ENCODE peak calls at places on chromosome 14, in four cellular contexts. O is GM23248, A is body of pancreas, H is GM12865. F is an unnamed sample.
A peak's percentile ranks its signal among the peaks of the same experiment; 100 is the strongest.

GRCh38 chr14:36505193-36505815 is 14.7 kb downstream of the NKX2-1 start:
- DNase-seq in O (no peak), A (no peak), H (no peak), F (no peak)

GRCh38 chr14:106733771-106734170 is 1207.4 kb downstream of the TMEM121 start:
- DNase-seq in O (no peak), A (no peak), H (no peak), F (no peak)

GRCh38 chr14:71486274-71486673 is 446.0 kb upstream of the RGS6 start:
- DNase-seq in O (no peak), A (no peak), H (no peak), F (no peak)

GRCh38 chr14:63933110-63933509 is 80.3 kb downstream of the SYNE2 start:
- DNase-seq in O (no peak), A (no peak), H (peak; percentile 51), F (peak; percentile 63)

GRCh38 chr14:103721334-103722120 is 5.9 kb downstream of the ZFYVE21 start:
- DNase-seq in O (peak; percentile 84), A (no peak), H (no peak), F (no peak)

GRCh38 chr14:26332966-26333365 is 264.9 kb downstream of the NOVA1 start:
- DNase-seq in O (peak; percentile 51), A (no peak), H (no peak), F (no peak)

GRCh38 chr14:105384605-105385321 is 13.6 kb upstream of the TEX22 start:
- DNase-seq in O (no peak), A (no peak), H (no peak), F (no peak)

GRCh38 chr14:44352212-44352611 is 154.9 kb downstream of the FSCB start:
- DNase-seq in O (no peak), A (no peak), H (no peak), F (no peak)

GRCh38 chr14:63524537-63525155 is 18.5 kb downstream of the PPP2R5E start:
- DNase-seq in O (no peak), A (no peak), H (peak; percentile 88), F (peak; percentile 65)

GRCh38 chr14:68789798-68790655 is 2.8 kb downstream of the ZFP36L1 start:
- DNase-seq in O (peak; percentile 66), A (peak; percentile 59), H (no peak), F (peak; percentile 31)

GRCh38 chr14:63840981-63841380 is 11.8 kb upstream of the SYNE2 start:
- DNase-seq in O (no peak), A (no peak), H (no peak), F (peak; percentile 31)

GRCh38 chr14:87896393-87897380 is 96.3 kb downstream of the GALC start:
- DNase-seq in O (peak; percentile 75), A (peak; percentile 11), H (peak; percentile 52), F (peak; percentile 23)

GRCh38 chr14:24861083-24861630 is 188.8 kb downstream of the STXBP6 start:
- DNase-seq in O (peak; percentile 70), A (peak; percentile 41), H (no peak), F (peak; percentile 31)

GRCh38 chr14:104932676-104933631 is 8.3 kb downstream of the PLD4 start:
- DNase-seq in O (peak; percentile 91), A (peak; percentile 87), H (peak; percentile 74), F (peak; percentile 38)

GRCh38 chr14:88911811-88912210 is 87.4 kb downstream of the TTC8 start:
- DNase-seq in O (no peak), A (no peak), H (no peak), F (no peak)

GRCh38 chr14:87690076-87690661 is 302.8 kb downstream of the GALC start:
- DNase-seq in O (no peak), A (no peak), H (no peak), F (no peak)

GRCh38 chr14:24277606-24278321 is 6.4 kb upstream of the RABGGTA start:
- DNase-seq in O (no peak), A (no peak), H (no peak), F (no peak)

GRCh38 chr14:80315681-80316080 is 104.4 kb upstream of the DIO2 start:
- DNase-seq in O (peak; percentile 46), A (no peak), H (no peak), F (no peak)

GRCh38 chr14:90495357-90496276 is 98.8 kb downstream of the CALM1 start:
- DNase-seq in O (peak; percentile 75), A (peak; percentile 64), H (peak; percentile 61), F (peak; percentile 59)

GRCh38 chr14:47722929-47723693 is 47.7 kb upstream of the MDGA2 start:
- DNase-seq in O (no peak), A (no peak), H (no peak), F (no peak)

GRCh38 chr14:96212896-96213295 is 8.3 kb downstream of the BDKRB2 start:
- DNase-seq in O (no peak), A (no peak), H (no peak), F (no peak)

GRCh38 chr14:39680777-39681176 is 248.5 kb upstream of the FBXO33 start:
- DNase-seq in O (no peak), A (no peak), H (peak; percentile 67), F (no peak)

GRCh38 chr14:83991666-83992065 is 1538.3 kb upstream of the FLRT2 start:
- DNase-seq in O (no peak), A (no peak), H (no peak), F (no peak)

DNA sequence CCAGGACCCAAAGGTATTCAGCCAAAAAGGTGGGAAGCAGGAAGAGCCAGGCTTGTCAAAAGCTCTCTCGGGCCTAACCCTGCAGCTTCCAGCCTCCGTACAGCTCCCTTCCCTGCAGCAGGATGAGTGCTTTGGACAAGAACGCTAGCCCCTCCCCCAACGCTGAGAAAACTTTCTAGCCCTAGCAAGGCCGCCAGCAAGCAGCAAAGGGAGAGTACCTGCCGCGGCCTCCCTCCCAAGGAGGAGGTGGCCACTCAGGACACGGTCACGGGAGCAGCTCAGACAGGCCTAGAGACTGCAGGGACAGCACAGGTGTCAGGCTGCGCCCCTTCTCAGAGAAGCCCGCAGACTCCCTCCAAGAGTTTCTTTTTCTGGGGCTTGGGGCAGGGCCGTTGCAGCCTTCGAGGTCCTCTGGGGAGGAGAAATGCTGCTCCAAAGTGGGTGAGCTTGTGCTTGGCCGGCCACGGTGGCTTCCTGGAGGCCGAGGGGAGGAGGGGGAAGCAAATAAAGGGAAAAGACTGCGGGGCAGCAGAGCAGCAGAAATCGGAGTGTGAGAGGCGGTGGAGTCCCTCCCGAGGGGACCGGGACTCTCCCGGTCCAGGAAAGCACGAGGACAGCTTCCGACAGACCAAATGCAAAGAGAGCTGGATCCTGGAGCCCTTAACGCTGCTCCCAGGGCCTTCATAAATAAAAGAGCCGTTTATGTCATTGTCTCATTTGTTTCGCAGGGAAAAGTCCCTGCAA is 4.0 kb upstream of the PNMA1 start:
- DNase-seq in O (no peak), A (no peak), H (no peak), F (no peak)
- H3K4me3 ChIP-seq in O (no peak overlapping the region), A (no peak overlapping the region), H (no peak overlapping the region), F (no peak overlapping the region)

GRCh38 chr14:77307099-77307496 is 13.6 kb downstream of the POMT2 start:
- DNase-seq in O (peak; percentile 41), A (no peak), H (no peak), F (no peak)
- H3K4me3 ChIP-seq in O (peak overlapping the region; percentile 14), A (no peak overlapping the region), H (no peak overlapping the region), F (no peak overlapping the region)

GRCh38 chr14:75310295-75311059 is 31.8 kb downstream of the FOS start:
- DNase-seq in O (peak; percentile 84), A (peak; percentile 95), H (no peak), F (no peak)
- H3K4me3 ChIP-seq in O (peak overlapping the region; percentile 10), A (no peak overlapping the region), H (no peak overlapping the region), F (no peak overlapping the region)

GRCh38 chr14:73613419-73613963 is 1.2 kb downstream of the ACOT6 start:
- DNase-seq in O (no peak), A (no peak), H (no peak), F (no peak)
- H3K4me3 ChIP-seq in O (peak overlapping the region; percentile 72), A (no peak overlapping the region), H (no peak overlapping the region), F (no peak overlapping the region)

DNA sequence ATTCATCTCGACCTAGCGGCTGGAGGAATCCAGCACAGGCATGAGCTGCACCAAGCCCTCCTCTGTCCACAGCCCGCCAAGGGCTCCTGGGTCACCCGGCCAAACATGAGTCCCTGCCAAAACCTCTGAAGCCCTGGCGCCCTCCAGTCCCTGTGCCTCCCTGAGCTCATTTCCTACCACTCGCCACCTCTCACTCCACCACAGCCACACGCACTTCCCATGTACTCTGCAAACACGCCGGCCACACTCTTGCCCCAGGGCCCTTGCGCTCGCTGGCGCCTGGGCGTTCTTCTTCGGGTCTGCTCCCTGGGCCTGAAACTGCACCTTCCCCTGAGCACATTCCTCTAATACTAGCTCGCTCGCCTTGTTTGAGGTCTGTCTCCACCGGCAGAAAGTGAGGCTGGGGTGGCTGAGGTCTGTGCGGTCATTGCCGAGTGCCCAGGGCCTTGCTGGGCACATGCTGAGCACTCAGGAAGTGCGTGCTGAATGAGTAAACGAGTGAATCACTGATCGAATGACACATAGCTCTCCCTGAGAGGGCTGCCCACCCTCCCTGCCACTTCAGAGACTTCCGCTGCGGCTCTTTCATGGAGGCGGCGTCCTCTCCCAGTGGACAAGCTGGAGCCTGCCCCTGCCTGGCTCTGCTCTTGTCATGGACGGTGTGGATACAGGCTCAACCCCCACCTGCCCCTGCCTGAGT is 33.7 kb upstream of the DLK1 start:
- DNase-seq in O (peak; percentile 95), A (no peak), H (no peak), F (no peak)
- H3K4me3 ChIP-seq in O (no peak overlapping the region), A (no peak overlapping the region), H (no peak overlapping the region), F (no peak overlapping the region)

DNA sequence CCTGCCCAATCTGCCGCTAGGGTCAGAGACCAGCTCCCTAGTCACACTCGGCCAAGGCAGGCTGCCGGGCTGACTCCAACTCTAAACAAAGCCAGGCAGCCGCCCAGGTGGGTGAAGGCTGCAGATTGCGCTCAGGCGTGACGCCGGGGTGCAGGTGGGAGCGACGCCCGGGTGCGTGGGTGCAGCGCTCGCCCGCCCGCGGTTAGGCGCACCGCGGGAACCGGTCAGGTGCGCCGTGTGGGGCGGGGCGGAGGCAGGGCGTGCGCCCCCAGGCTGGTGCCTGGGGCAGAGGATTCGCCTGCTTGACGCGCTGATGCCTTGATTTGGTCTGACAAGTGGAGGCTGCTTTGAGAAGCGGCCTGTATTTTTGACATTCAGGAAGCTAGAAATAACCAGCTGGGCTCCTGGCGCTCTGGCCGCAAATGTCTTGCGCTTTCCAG is 126.7 kb upstream of the HIF1A start:
- DNase-seq in O (no peak), A (peak; percentile 73), H (peak; percentile 80), F (peak; percentile 54)
- H3K4me3 ChIP-seq in O (no peak overlapping the region), A (no peak overlapping the region), H (peak overlapping the region; percentile 37), F (no peak overlapping the region)

GRCh38 chr14:91573894-91574837 is 64.1 kb upstream of the PPP4R3A start:
- DNase-seq in O (peak; percentile 92), A (peak; percentile 38), H (peak; percentile 19), F (peak; percentile 59)

GRCh38 chr14:91570021-91570420 is 59.9 kb upstream of the PPP4R3A start:
- DNase-seq in O (no peak), A (no peak), H (no peak), F (no peak)

GRCh38 chr14:91575469-91576208 is 65.5 kb upstream of the PPP4R3A start:
- DNase-seq in O (no peak), A (no peak), H (no peak), F (peak; percentile 71)

GRCh38 chr14:91569301-91569700 is 59.2 kb upstream of the PPP4R3A start:
- DNase-seq in O (no peak), A (no peak), H (no peak), F (no peak)

GRCh38 chr14:91573528-91573893 is 63.4 kb upstream of the PPP4R3A start:
- DNase-seq in O (no peak), A (no peak), H (no peak), F (no peak)
- H3K4me3 ChIP-seq in O (peak overlapping the region; percentile 71), A (no peak overlapping the region), H (no peak overlapping the region), F (no peak overlapping the region)

GRCh38 chr14:54773171-54774006 is 129.2 kb downstream of the GCH1 start:
- DNase-seq in O (peak; percentile 99), A (peak; percentile 79), H (peak; percentile 76), F (peak; percentile 83)
- H3K4me3 ChIP-seq in O (peak overlapping the region; percentile 60), A (no peak overlapping the region), H (no peak overlapping the region), F (no peak overlapping the region)

GRCh38 chr14:35365130-35366047 is 39.2 kb downstream of the NFKBIA start:
- DNase-seq in O (peak; percentile 97), A (peak; percentile 72), H (peak; percentile 47), F (peak; percentile 80)
- H3K4me3 ChIP-seq in O (peak overlapping the region; percentile 29), A (no peak overlapping the region), H (no peak overlapping the region), F (no peak overlapping the region)